ENCODE peak calls at places on chromosome 1, in six cellular contexts. S is non-pigmented ciliary epithelial cell; B is NCI-H2029; J is adipocyte; K is natural killer cell treated with Interleukin-12 subunit alpha and Interleukin-12 subunit beta and Interleukin-15 and Interleukin-18, amount 100 ng/mL, for 72 hours; W is C1 segment of cervical spinal cord. G is an unnamed sample.

GRCh38 chr1:211653329-211653728 is 22.1 kb downstream of the NEK2 start:
- DNase-seq in K (no peak), J (peak), S (no peak), W (no peak), B (no peak), G (no peak)

GRCh38 chr1:14435368-14436023 is 163.0 kb upstream of the KAZN start:
- DNase-seq in J (no peak), B (no peak), K (no peak), W (no peak), S (no peak), G (no peak)

GRCh38 chr1:116556289-116557006 is 14.4 kb downstream of the CD58 start:
- DNase-seq in K (peak), B (no peak), W (no peak), J (no peak), S (peak), G (no peak)

GRCh38 chr1:27099154-27099903 is 55.6 kb downstream of the SLC9A1 start:
- DNase-seq in S (no peak), J (peak), B (no peak), W (no peak), K (no peak), G (peak)

GRCh38 chr1:110049801-110050601 is 15.6 kb downstream of the STRIP1 start:
- DNase-seq in W (no peak), J (no peak), S (no peak), B (no peak), K (no peak), G (no peak)

GRCh38 chr1:67214420-67215174 is 48.3 kb downstream of the IL23R start:
- DNase-seq in S (no peak), K (peak), W (no peak), J (peak), B (no peak), G (peak)

GRCh38 chr1:231808990-231809389 is 182.4 kb downstream of the DISC1 start:
- DNase-seq in J (peak), W (no peak), B (no peak), K (no peak), S (no peak), G (no peak)

GRCh38 chr1:151137789-151138188 is 8.6 kb downstream of the SEMA6C start:
- DNase-seq in K (no peak), J (no peak), S (no peak), W (no peak), B (no peak), G (no peak)

GRCh38 chr1:10692401-10693021 is 103.9 kb downstream of the CASZ1 start:
- DNase-seq in K (peak), S (no peak), W (no peak), B (peak), J (no peak), G (peak)

GRCh38 chr1:65440915-65441314 is 20.4 kb downstream of the LEPR start:
- DNase-seq in K (no peak), W (no peak), S (no peak), J (peak), B (no peak), G (no peak)

G was measured in DND-41.